ENCODE peak calls at places on chromosomes 7 and 10, in five cellular contexts. O is SK-N-SH, A is K562, V is GM12878, C is H1. D is an unnamed sample.

GRCh38 chr7:7595451-7595850 is 28.8 kb downstream of the MIOS start:
- DNase-seq in C (no peak), O (peak; percentile 58), V (no peak), A (peak; percentile 25), D (peak; percentile 15)

GRCh38 chr7:7405461-7405860 is 130.2 kb downstream of the COL28A1 start:
- DNase-seq in V (no peak), A (no peak), C (no peak), O (no peak), D (no peak)

GRCh38 chr10:119933179-119933578 is 40.6 kb downstream of the SEC23IP start:
- DNase-seq in O (peak; percentile 60), A (peak; percentile 14), V (no peak), C (no peak), D (no peak)

GRCh38 chr7:77444123-77444522 is 28.0 kb upstream of the GSAP start:
- DNase-seq in C (no peak), V (no peak), O (no peak), A (no peak), D (no peak)

GRCh38 chr10:104255244-104255981 is 721 bp downstream of the GSTO1 start:
- DNase-seq in V (no peak), C (no peak), O (peak; percentile 41), A (no peak), D (no peak)

GRCh38 chr10:13784067-13784466 is 197.3 kb downstream of the PRPF18 start:
- DNase-seq in V (no peak), A (no peak), O (no peak), C (no peak), D (no peak)

GRCh38 chr7:70178787-70179186 is 580.5 kb downstream of the AUTS2 start:
- DNase-seq in A (no peak), O (no peak), C (no peak), V (no peak), D (no peak)

GRCh38 chr10:69457771-69458237 is 6.5 kb downstream of the TSPAN15 start:
- DNase-seq in V (no peak), O (no peak), A (no peak), C (no peak), D (no peak)

GRCh38 chr10:523925-524324 is 165.5 kb downstream of the DIP2C start:
- DNase-seq in O (peak; percentile 44), V (no peak), C (no peak), A (no peak), D (no peak)

GRCh38 chr7:131081308-131081707 is 246.4 kb upstream of the MKLN1 start:
- DNase-seq in A (no peak), O (no peak), C (no peak), V (no peak), D (no peak)

GRCh38 chr7:33870120-33870519 is 35.2 kb upstream of the BMPER start:
- DNase-seq in C (no peak), O (no peak), V (no peak), A (no peak), D (no peak)

GRCh38 chr7:33872870-33873269 is 32.5 kb upstream of the BMPER start:
- DNase-seq in O (no peak), V (no peak), A (no peak), C (no peak), D (no peak)

GRCh38 chr7:33869176-33869575 is 36.2 kb upstream of the BMPER start:
- DNase-seq in O (no peak), A (no peak), V (no peak), C (no peak), D (no peak)

GRCh38 chr7:33862946-33863814 is 42.2 kb upstream of the BMPER start:
- DNase-seq in A (no peak), O (no peak), C (no peak), V (no peak), D (no peak)

GRCh38 chr7:33868151-33868550 is 37.2 kb upstream of the BMPER start:
- DNase-seq in A (no peak), C (no peak), V (no peak), O (peak; percentile 44), D (no peak)
- TF ChIP-seq SIN3A in A (no peak), C (no peak), V (no peak), O (no peak), D (no peak)

GRCh38 chr10:122123186-122123585 is 134.2 kb downstream of the TACC2 start:
- DNase-seq in O (no peak), C (no peak), V (no peak), A (no peak), D (no peak)

GRCh38 chr10:122124342-122124741 is 135.4 kb downstream of the TACC2 start:
- DNase-seq in A (no peak), O (no peak), V (no peak), C (no peak), D (no peak)

GRCh38 chr10:122124808-122125207 is 135.8 kb downstream of the TACC2 start:
- DNase-seq in C (no peak), V (no peak), O (no peak), A (no peak), D (no peak)

GRCh38 chr10:122121059-122121458 is 132.1 kb downstream of the TACC2 start:
- DNase-seq in C (no peak), V (no peak), A (no peak), O (no peak), D (no peak)

GRCh38 chr10:122122493-122122892 is 133.5 kb downstream of the TACC2 start:
- DNase-seq in A (no peak), C (no peak), O (no peak), V (no peak), D (no peak)
- H3K27ac ChIP-seq in A (no peak overlapping the region), C (no peak overlapping the region), O (no peak overlapping the region), V (no peak overlapping the region), D (peak overlapping the region; percentile 51)

GRCh38 chr7:106182904-106183303 is 70.8 kb upstream of the SYPL1 start:
- DNase-seq in C (no peak), O (no peak), A (no peak), V (no peak), D (no peak)

GRCh38 chr7:106181658-106182265 is 69.7 kb upstream of the SYPL1 start:
- DNase-seq in V (no peak), O (no peak), C (no peak), A (no peak), D (no peak)

GRCh38 chr7:106180721-106181120 is 68.6 kb upstream of the SYPL1 start:
- DNase-seq in C (no peak), A (no peak), O (no peak), V (no peak), D (no peak)

GRCh38 chr7:106185719-106186118 is 73.6 kb upstream of the SYPL1 start:
- DNase-seq in V (no peak), O (no peak), C (no peak), A (no peak), D (no peak)

GRCh38 chr7:106183952-106184351 is 71.8 kb upstream of the SYPL1 start:
- DNase-seq in C (no peak), A (no peak), V (no peak), O (no peak), D (no peak)
- TF ChIP-seq SIN3A in C (no peak), A (no peak), V (no peak), O (no peak), D (no peak)

GRCh38 chr7:157411580-157411979 is 74.8 kb downstream of the DNAJB6 start:
- DNase-seq in A (peak; percentile 84), V (no peak), C (no peak), O (peak; percentile 43), D (no peak)
- H3K27ac ChIP-seq in A (no peak overlapping the region), V (no peak overlapping the region), C (no peak overlapping the region), O (no peak overlapping the region), D (no peak overlapping the region)

GRCh38 chr10:19488592-19489280 is 327.5 kb upstream of the PLXDC2 start:
- DNase-seq in V (no peak), O (no peak), C (peak; percentile 90), A (no peak), D (no peak)
- TF ChIP-seq SIN3A in V (no peak), O (no peak), C (no peak), A (no peak), D (no peak)

DNA sequence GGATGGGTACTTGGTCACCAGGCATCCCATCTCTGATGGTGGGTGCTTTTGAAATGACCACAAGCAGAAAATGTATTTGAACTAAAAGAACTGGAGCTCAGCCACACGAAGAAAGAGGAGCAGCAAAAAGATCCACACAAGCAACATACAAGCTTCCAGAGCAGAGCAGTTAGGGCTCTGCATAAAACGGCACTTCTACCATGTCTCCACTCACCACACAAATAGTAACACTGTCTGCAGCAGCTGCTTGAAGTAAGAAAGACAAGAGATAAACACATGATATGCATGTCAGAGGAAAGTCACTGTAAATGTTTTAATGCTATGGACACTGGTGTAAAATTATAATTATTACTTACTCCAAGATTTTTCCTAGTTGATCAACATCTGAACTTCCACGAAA is 32.5 kb upstream of the FAM133B start:
- DNase-seq in C (no peak), V (no peak), A (no peak), O (no peak), D (no peak)
- H3K27ac ChIP-seq in C (no peak overlapping the region), V (peak overlapping the region; percentile 75), A (no peak overlapping the region), O (peak overlapping the region; percentile 83), D (peak overlapping the region; percentile 80)

GRCh38 chr7:121392277-121393004 is 3.7 kb downstream of the FAM3C start:
- DNase-seq in C (no peak), A (no peak), O (no peak), V (no peak), D (no peak)

GRCh38 chr7:121395961-121396757 is at the start of gene FAM3C:
- DNase-seq in O (peak; percentile 100), C (peak; percentile 92), A (peak; percentile 99), V (peak; percentile 53), D (peak; percentile 67)

GRCh38 chr7:121393005-121393366 is 3.1 kb downstream of the FAM3C start:
- DNase-seq in V (no peak), O (no peak), A (no peak), C (no peak), D (no peak)

GRCh38 chr7:121395494-121395960 is 581 bp downstream of the FAM3C start:
- DNase-seq in V (no peak), A (no peak), O (peak; percentile 26), C (no peak), D (no peak)

DNA sequence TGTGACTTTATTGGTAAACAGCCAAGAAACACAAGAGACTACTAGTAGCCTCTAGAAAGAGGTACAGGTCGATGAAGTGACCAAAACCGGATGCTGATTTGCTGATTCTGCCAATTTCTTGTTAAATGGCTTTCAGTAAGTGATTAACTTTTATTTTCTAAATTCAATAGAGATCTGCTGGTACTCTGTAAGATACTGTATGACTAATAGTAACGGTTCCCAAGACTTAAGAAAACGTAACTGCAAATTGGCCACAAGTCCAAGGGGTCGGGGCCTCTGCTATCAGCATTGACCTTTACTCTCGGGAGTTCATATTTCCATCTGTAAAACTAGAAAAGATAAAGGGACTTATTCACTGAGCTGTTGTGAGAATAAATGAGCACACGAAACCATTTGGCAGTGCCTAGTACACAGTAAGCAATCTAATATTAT is 1.4 kb downstream of the FAM3C start:
- DNase-seq in V (no peak), C (no peak), O (no peak), A (no peak), D (no peak)
- TF ChIP-seq SIN3A in V (no peak), C (no peak), O (no peak), A (no peak), D (no peak)

GRCh38 chr7:137343483-137343841 is at the start of gene PTN:
- DNase-seq in A (no peak), V (no peak), O (peak; percentile 58), C (peak; percentile 73), D (no peak)
- H3K27ac ChIP-seq in A (no peak within 1 kb of the TSS), V (no peak within 1 kb of the TSS), O (no peak within 1 kb of the TSS), C (peak within 1 kb of the TSS; percentile 46), D (no peak within 1 kb of the TSS)

D was measured in Panc1.